ENCODE peak calls at places on chromosomes 7 and 10, in six cellular contexts. One of them, this sample, is unnamed.

GRCh38 chr7:149670288-149670687 is 103.1 kb downstream of the ZNF467 start:
- DNase-seq in uterus: no peak
- DNase-seq in neural crest cell: no peak
- DNase-seq in spleen: no peak
- DNase-seq in fibroblast of pulmonary artery: peak
- DNase-seq in CD4-positive, alpha-beta T cell: no peak
- DNase-seq in this sample: no peak

GRCh38 chr10:116690356-116691078 is 51.8 kb downstream of the HSPA12A start:
- DNase-seq in fibroblast of pulmonary artery: peak
- DNase-seq in neural crest cell: peak
- DNase-seq in CD4-positive, alpha-beta T cell: no peak
- DNase-seq in uterus: peak
- DNase-seq in spleen: no peak
- DNase-seq in this sample: no peak

GRCh38 chr7:30920584-30921539 is 9.2 kb downstream of the AQP1 start:
- DNase-seq in CD4-positive, alpha-beta T cell: no peak
- DNase-seq in neural crest cell: no peak
- DNase-seq in fibroblast of pulmonary artery: peak
- DNase-seq in spleen: peak
- DNase-seq in uterus: peak
- DNase-seq in this sample: no peak

GRCh38 chr10:45471531-45472310 is 97.7 kb downstream of the ALOX5 start:
- DNase-seq in uterus: no peak
- DNase-seq in spleen: no peak
- DNase-seq in fibroblast of pulmonary artery: no peak
- DNase-seq in neural crest cell: no peak
- DNase-seq in CD4-positive, alpha-beta T cell: no peak
- DNase-seq in this sample: no peak

GRCh38 chr10:43610636-43611035 is 4.4 kb downstream of the ZNF485 start:
- DNase-seq in neural crest cell: no peak
- DNase-seq in spleen: no peak
- DNase-seq in CD4-positive, alpha-beta T cell: no peak
- DNase-seq in fibroblast of pulmonary artery: peak
- DNase-seq in uterus: no peak
- DNase-seq in this sample: no peak

GRCh38 chr10:120749032-120749431 is 102.1 kb upstream of the WDR11 start:
- DNase-seq in uterus: no peak
- DNase-seq in neural crest cell: no peak
- DNase-seq in fibroblast of pulmonary artery: no peak
- DNase-seq in CD4-positive, alpha-beta T cell: no peak
- DNase-seq in spleen: no peak
- DNase-seq in this sample: no peak

GRCh38 chr7:157480651-157481050 is 143.8 kb downstream of the DNAJB6 start:
- DNase-seq in fibroblast of pulmonary artery: no peak
- DNase-seq in spleen: peak
- DNase-seq in uterus: no peak
- DNase-seq in neural crest cell: no peak
- DNase-seq in CD4-positive, alpha-beta T cell: no peak
- DNase-seq in this sample: no peak

GRCh38 chr7:148935451-148935850 is 51.4 kb upstream of the EZH2 start:
- DNase-seq in neural crest cell: no peak
- DNase-seq in uterus: no peak
- DNase-seq in CD4-positive, alpha-beta T cell: no peak
- DNase-seq in fibroblast of pulmonary artery: no peak
- DNase-seq in spleen: peak
- DNase-seq in this sample: no peak

GRCh38 chr7:1274121-1274875 is 41.6 kb downstream of the UNCX start:
- DNase-seq in spleen: no peak
- DNase-seq in CD4-positive, alpha-beta T cell: no peak
- DNase-seq in neural crest cell: no peak
- DNase-seq in uterus: no peak
- DNase-seq in fibroblast of pulmonary artery: no peak
- DNase-seq in this sample: no peak

GRCh38 chr10:112140110-112140755 is 43.3 kb downstream of the GPAM start:
- DNase-seq in CD4-positive, alpha-beta T cell: peak
- DNase-seq in fibroblast of pulmonary artery: peak
- DNase-seq in spleen: peak
- DNase-seq in neural crest cell: peak
- DNase-seq in uterus: peak
- DNase-seq in this sample: peak

GRCh38 chr7:968205-968754 is 7.1 kb downstream of the COX19 start:
- DNase-seq in spleen: no peak
- DNase-seq in CD4-positive, alpha-beta T cell: no peak
- DNase-seq in fibroblast of pulmonary artery: no peak
- DNase-seq in neural crest cell: no peak
- DNase-seq in uterus: no peak
- DNase-seq in this sample: no peak

GRCh38 chr7:91243591-91244368 is 20.5 kb upstream of the FZD1 start:
- DNase-seq in fibroblast of pulmonary artery: no peak
- DNase-seq in neural crest cell: no peak
- DNase-seq in spleen: no peak
- DNase-seq in CD4-positive, alpha-beta T cell: no peak
- DNase-seq in uterus: no peak
- DNase-seq in this sample: no peak

GRCh38 chr7:120583835-120584586 is 273.9 kb downstream of the TSPAN12 start:
- DNase-seq in neural crest cell: no peak
- DNase-seq in CD4-positive, alpha-beta T cell: no peak
- DNase-seq in spleen: no peak
- DNase-seq in fibroblast of pulmonary artery: peak
- DNase-seq in uterus: no peak
- DNase-seq in this sample: no peak

GRCh38 chr7:131197920-131198610 is 129.6 kb upstream of the MKLN1 start:
- DNase-seq in spleen: no peak
- DNase-seq in uterus: no peak
- DNase-seq in fibroblast of pulmonary artery: no peak
- DNase-seq in neural crest cell: no peak
- DNase-seq in CD4-positive, alpha-beta T cell: no peak
- DNase-seq in this sample: no peak

GRCh38 chr10:101777857-101778145 is 1.9 kb upstream of the FGF8 start:
- DNase-seq in uterus: no peak
- DNase-seq in spleen: no peak
- DNase-seq in neural crest cell: no peak
- DNase-seq in CD4-positive, alpha-beta T cell: no peak
- DNase-seq in fibroblast of pulmonary artery: no peak
- DNase-seq in this sample: no peak

GRCh38 chr10:26488344-26488743 is 50.2 kb downstream of the APBB1IP start:
- DNase-seq in uterus: no peak
- DNase-seq in fibroblast of pulmonary artery: peak
- DNase-seq in CD4-positive, alpha-beta T cell: no peak
- DNase-seq in neural crest cell: no peak
- DNase-seq in spleen: no peak
- DNase-seq in this sample: no peak

GRCh38 chr10:108582387-108582786 is 1340.9 kb downstream of the XPNPEP1 start:
- DNase-seq in uterus: no peak
- DNase-seq in neural crest cell: no peak
- DNase-seq in CD4-positive, alpha-beta T cell: no peak
- DNase-seq in fibroblast of pulmonary artery: peak
- DNase-seq in spleen: no peak
- DNase-seq in this sample: no peak

GRCh38 chr7:12685550-12685949 is 1.9 kb upstream of the ARL4A start:
- DNase-seq in uterus: peak
- DNase-seq in neural crest cell: peak
- DNase-seq in fibroblast of pulmonary artery: peak
- DNase-seq in CD4-positive, alpha-beta T cell: peak
- DNase-seq in spleen: no peak
- DNase-seq in this sample: peak
- TF ChIP-seq CTCF in uterus: peak
- TF ChIP-seq CTCF in neural crest cell: peak
- TF ChIP-seq CTCF in fibroblast of pulmonary artery: peak
- TF ChIP-seq CTCF in CD4-positive, alpha-beta T cell: peak
- TF ChIP-seq CTCF in spleen: peak
- TF ChIP-seq CTCF in this sample: peak

GRCh38 chr7:87206361-87206760 is 13.2 kb downstream of the TMEM243 start:
- DNase-seq in neural crest cell: no peak
- DNase-seq in spleen: no peak
- DNase-seq in fibroblast of pulmonary artery: no peak
- DNase-seq in uterus: no peak
- DNase-seq in CD4-positive, alpha-beta T cell: no peak
- DNase-seq in this sample: no peak
- TF ChIP-seq CTCF in neural crest cell: no peak
- TF ChIP-seq CTCF in spleen: no peak
- TF ChIP-seq CTCF in fibroblast of pulmonary artery: no peak
- TF ChIP-seq CTCF in uterus: no peak
- TF ChIP-seq CTCF in CD4-positive, alpha-beta T cell: no peak
- TF ChIP-seq CTCF in this sample: no peak

GRCh38 chr7:41599760-41600159 is 103.1 kb downstream of the INHBA start:
- DNase-seq in neural crest cell: no peak
- DNase-seq in fibroblast of pulmonary artery: no peak
- DNase-seq in CD4-positive, alpha-beta T cell: no peak
- DNase-seq in uterus: no peak
- DNase-seq in spleen: no peak
- DNase-seq in this sample: peak
- TF ChIP-seq CTCF in neural crest cell: peak
- TF ChIP-seq CTCF in fibroblast of pulmonary artery: no peak
- TF ChIP-seq CTCF in CD4-positive, alpha-beta T cell: no peak
- TF ChIP-seq CTCF in uterus: no peak
- TF ChIP-seq CTCF in spleen: no peak
- TF ChIP-seq CTCF in this sample: peak

GRCh38 chr10:123042708-123043408 is 34.1 kb downstream of the ACADSB start:
- DNase-seq in fibroblast of pulmonary artery: no peak
- DNase-seq in spleen: no peak
- DNase-seq in neural crest cell: no peak
- DNase-seq in uterus: no peak
- DNase-seq in CD4-positive, alpha-beta T cell: no peak
- DNase-seq in this sample: no peak

GRCh38 chr10:123044391-123044790 is 35.6 kb downstream of the ACADSB start:
- DNase-seq in fibroblast of pulmonary artery: peak
- DNase-seq in neural crest cell: no peak
- DNase-seq in CD4-positive, alpha-beta T cell: no peak
- DNase-seq in uterus: no peak
- DNase-seq in spleen: no peak
- DNase-seq in this sample: peak

GRCh38 chr10:123043409-123043925 is 34.7 kb downstream of the ACADSB start:
- DNase-seq in CD4-positive, alpha-beta T cell: peak
- DNase-seq in neural crest cell: peak
- DNase-seq in fibroblast of pulmonary artery: peak
- DNase-seq in uterus: no peak
- DNase-seq in spleen: no peak
- DNase-seq in this sample: peak

GRCh38 chr10:123045961-123046731 is 37.3 kb downstream of the ACADSB start:
- DNase-seq in fibroblast of pulmonary artery: no peak
- DNase-seq in spleen: no peak
- DNase-seq in CD4-positive, alpha-beta T cell: no peak
- DNase-seq in uterus: no peak
- DNase-seq in neural crest cell: no peak
- DNase-seq in this sample: no peak
- TF ChIP-seq CTCF in fibroblast of pulmonary artery: no peak
- TF ChIP-seq CTCF in spleen: no peak
- TF ChIP-seq CTCF in CD4-positive, alpha-beta T cell: no peak
- TF ChIP-seq CTCF in uterus: no peak
- TF ChIP-seq CTCF in neural crest cell: no peak
- TF ChIP-seq CTCF in this sample: no peak

DNA sequence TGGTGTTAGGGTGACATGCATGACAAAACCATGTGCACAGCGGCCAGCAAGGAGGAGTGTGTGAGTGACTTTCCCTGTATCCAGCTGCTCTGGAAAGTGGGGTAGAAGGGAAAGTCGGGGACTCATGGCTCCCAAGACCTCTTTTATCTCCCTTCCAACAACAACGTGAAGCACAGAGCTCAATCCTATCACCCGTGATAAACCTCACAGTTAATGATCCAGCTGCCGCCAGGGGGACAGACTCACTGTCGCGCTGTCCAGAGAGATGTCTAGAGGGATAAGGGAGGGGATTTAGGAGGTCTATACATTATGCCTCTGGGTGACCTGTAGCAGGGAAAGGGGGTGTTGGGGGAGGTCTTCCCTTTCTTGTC is 83.9 kb upstream of the SMNDC1 start:
- DNase-seq in spleen: no peak
- DNase-seq in fibroblast of pulmonary artery: no peak
- DNase-seq in uterus: no peak
- DNase-seq in neural crest cell: no peak
- DNase-seq in CD4-positive, alpha-beta T cell: no peak
- DNase-seq in this sample: no peak
- TF ChIP-seq CTCF in spleen: no peak
- TF ChIP-seq CTCF in fibroblast of pulmonary artery: peak
- TF ChIP-seq CTCF in uterus: no peak
- TF ChIP-seq CTCF in neural crest cell: peak
- TF ChIP-seq CTCF in CD4-positive, alpha-beta T cell: no peak
- TF ChIP-seq CTCF in this sample: no peak

DNA sequence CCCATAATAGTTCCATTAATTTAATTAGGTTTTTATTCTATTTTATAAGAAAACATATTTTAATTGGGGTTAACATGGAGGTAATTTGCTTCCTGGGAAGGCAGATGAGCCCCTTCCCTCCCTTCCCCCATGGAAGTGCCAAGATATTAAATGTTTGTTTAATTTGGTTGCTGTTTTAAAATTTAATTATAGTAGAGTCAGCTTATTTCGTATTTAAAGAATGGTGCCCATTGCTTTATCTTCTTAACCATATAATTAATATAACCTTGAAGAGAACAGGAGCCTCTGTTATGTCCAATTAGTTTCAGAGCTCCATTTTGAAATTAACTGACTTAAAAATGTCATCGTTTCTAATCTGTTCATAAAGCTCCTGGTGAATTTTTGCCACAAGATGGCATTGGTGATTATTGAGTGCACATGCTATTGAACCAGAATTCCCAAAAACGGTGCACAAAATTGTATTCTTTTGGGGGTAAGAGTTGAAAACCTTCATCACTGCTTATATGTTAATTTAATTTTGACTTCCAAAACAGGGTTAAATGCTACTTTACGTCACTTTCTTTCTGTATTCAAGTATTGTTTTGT is 26.0 kb downstream of the KLHDC10 start:
- DNase-seq in spleen: no peak
- DNase-seq in CD4-positive, alpha-beta T cell: no peak
- DNase-seq in uterus: no peak
- DNase-seq in fibroblast of pulmonary artery: peak
- DNase-seq in neural crest cell: no peak
- DNase-seq in this sample: no peak
- TF ChIP-seq CTCF in spleen: no peak
- TF ChIP-seq CTCF in CD4-positive, alpha-beta T cell: no peak
- TF ChIP-seq CTCF in uterus: peak
- TF ChIP-seq CTCF in fibroblast of pulmonary artery: peak
- TF ChIP-seq CTCF in neural crest cell: no peak
- TF ChIP-seq CTCF in this sample: no peak